ENCODE peak calls at places on chromosomes 3 and 15, in ten cellular contexts. M is K562; Y is A549; K is lung; G is PC-3; D is HCT116; U is GM12878; O is CD8-positive, alpha-beta T cell; S is heart left ventricle; X is GM23338. P is an unnamed sample.

GRCh38 chr3:15665510-15666150 is 64.1 kb downstream of the BTD start:
- ATAC-seq in O (no peak), M (peak), U (no peak), G (peak), K (no peak), S (no peak), X (no peak), D (no peak), Y (no peak), P (no peak)

GRCh38 chr3:150922611-150923010 is 17.4 kb upstream of the MINDY4B start:
- ATAC-seq in Y (peak), K (no peak), M (peak), S (no peak), X (peak), U (no peak), G (no peak), D (peak), O (no peak), P (no peak)

GRCh38 chr3:32392530-32393302 is 1.1 kb downstream of the CMTM7 start:
- ATAC-seq in U (peak), O (peak), M (peak), G (peak), D (peak), S (peak), X (peak), K (peak), Y (peak), P (peak)

GRCh38 chr3:105394177-105394576 is 27.5 kb downstream of the ALCAM start:
- ATAC-seq in D (no peak), U (no peak), M (no peak), K (no peak), Y (no peak), G (peak), O (no peak), X (no peak), S (no peak), P (no peak)

GRCh38 chr3:18827664-18828063 is 320.6 kb upstream of the KCNH8 start:
- ATAC-seq in S (no peak), K (no peak), X (no peak), D (no peak), U (no peak), O (peak), Y (no peak), M (no peak), G (no peak), P (no peak)

GRCh38 chr3:45541326-45542321 is 52.9 kb upstream of the LIMD1 start:
- ATAC-seq in K (no peak), M (no peak), D (no peak), G (no peak), Y (no peak), S (peak), O (no peak), X (peak), U (no peak), P (no peak)

GRCh38 chr3:176590722-176591121 is 606.6 kb downstream of the TBL1XR1 start:
- ATAC-seq in Y (no peak), U (peak), M (no peak), K (no peak), X (no peak), D (no peak), S (no peak), O (no peak), G (peak), P (no peak)

GRCh38 chr3:129558076-129558771 is 15.2 kb downstream of the H1-8 start:
- ATAC-seq in U (no peak), K (no peak), Y (no peak), X (no peak), M (no peak), G (no peak), D (no peak), S (no peak), O (peak), P (no peak)

GRCh38 chr3:12773030-12773723 is 14.1 kb upstream of the TMEM40 start:
- ATAC-seq in U (no peak), D (no peak), Y (no peak), G (no peak), M (no peak), K (no peak), X (no peak), O (no peak), S (no peak), P (no peak)

GRCh38 chr3:187870360-187871203 is 125.3 kb upstream of the BCL6 start:
- ATAC-seq in U (peak), K (no peak), M (no peak), S (no peak), G (no peak), D (no peak), X (no peak), Y (no peak), O (no peak), P (no peak)

GRCh38 chr3:55487376-55488241 is 503 bp upstream of the WNT5A start:
- ATAC-seq in K (no peak), M (no peak), U (peak), D (no peak), X (peak), S (no peak), O (no peak), G (peak), Y (peak), P (no peak)

GRCh38 chr3:11553436-11554235 is 90.1 kb downstream of the VGLL4 start:
- ATAC-seq in S (no peak), M (no peak), Y (peak), K (peak), G (peak), X (no peak), O (no peak), D (no peak), U (no peak), P (peak)

GRCh38 chr3:20417390-20417789 is 231.4 kb upstream of the SGO1 start:
- ATAC-seq in U (no peak), M (no peak), D (no peak), O (no peak), Y (no peak), K (no peak), S (no peak), G (no peak), X (no peak), P (no peak)

GRCh38 chr3:101813817-101814440 is 34.9 kb downstream of the NXPE3 start:
- ATAC-seq in X (no peak), K (no peak), M (no peak), G (peak), O (peak), Y (peak), U (peak), S (no peak), D (no peak), P (no peak)

GRCh38 chr15:92595506-92596337 is 59.9 kb downstream of the FAM174B start:
- ATAC-seq in D (no peak), X (no peak), S (no peak), U (no peak), K (no peak), M (no peak), O (no peak), G (no peak), Y (no peak), P (no peak)

GRCh38 chr3:137990427-137990826 is 19.5 kb upstream of the CLDN18 start:
- ATAC-seq in G (no peak), Y (no peak), K (no peak), X (no peak), M (no peak), O (no peak), D (no peak), U (no peak), S (no peak), P (no peak)

GRCh38 chr15:67240235-67241131 is 14.0 kb downstream of the AAGAB start:
- ATAC-seq in K (no peak), O (peak), X (peak), D (peak), M (peak), G (peak), U (peak), Y (peak), S (no peak), P (no peak)

GRCh38 chr3:3196148-3196861 is 16.8 kb upstream of the CRBN start:
- ATAC-seq in D (peak), Y (peak), X (no peak), K (no peak), M (peak), U (peak), O (no peak), S (no peak), G (peak), P (no peak)

GRCh38 chr3:177322846-177323245 is 125.6 kb upstream of the TBL1XR1 start:
- ATAC-seq in U (no peak), G (no peak), M (no peak), X (no peak), O (no peak), Y (no peak), D (no peak), S (no peak), K (no peak), P (no peak)

GRCh38 chr3:24417730-24418129 is 76.9 kb downstream of the THRB start:
- ATAC-seq in X (no peak), K (peak), O (no peak), D (no peak), U (no peak), S (no peak), Y (no peak), G (no peak), M (no peak), P (no peak)

GRCh38 chr15:50652671-50653070 is 33.9 kb downstream of the TRPM7 start:
- ATAC-seq in K (no peak), G (no peak), O (no peak), U (no peak), M (no peak), D (no peak), Y (no peak), X (peak), S (no peak), P (no peak)

GRCh38 chr3:908839-909238 is 184.0 kb upstream of the CNTN6 start:
- ATAC-seq in U (peak), O (no peak), Y (no peak), D (no peak), K (no peak), X (no peak), M (no peak), S (no peak), G (no peak), P (no peak)

GRCh38 chr3:187739125-187739560 is 6.1 kb downstream of the BCL6 start:
- ATAC-seq in U (no peak), X (peak), Y (peak), G (peak), S (no peak), O (no peak), D (peak), M (no peak), K (no peak), P (peak)

GRCh38 chr3:150243466-150243865 is 164.6 kb upstream of the TSC22D2 start:
- ATAC-seq in M (no peak), Y (no peak), U (no peak), D (no peak), G (no peak), S (no peak), O (no peak), X (no peak), K (no peak), P (no peak)

GRCh38 chr3:3366391-3366790 is 186.9 kb upstream of the CRBN start:
- ATAC-seq in M (no peak), G (no peak), X (no peak), Y (no peak), S (peak), O (no peak), D (no peak), K (no peak), U (no peak), P (no peak)

GRCh38 chr3:77038468-77038927 is 1.4 kb upstream of the ROBO2 start:
- ATAC-seq in D (no peak), S (peak), O (no peak), G (peak), M (peak), X (peak), Y (peak), U (peak), K (peak), P (peak)

GRCh38 chr15:78007965-78008886 is 69.3 kb downstream of the TBC1D2B start:
- ATAC-seq in G (peak), O (no peak), Y (peak), D (no peak), X (no peak), U (no peak), S (peak), M (no peak), K (peak), P (peak)

GRCh38 chr3:44932986-44933944 is 42.7 kb downstream of the ZDHHC3 start:
- ATAC-seq in X (no peak), G (no peak), O (no peak), U (no peak), K (no peak), M (no peak), D (no peak), Y (no peak), S (no peak), P (no peak)

GRCh38 chr3:113242091-113242581 is 30.8 kb downstream of the BOC start:
- ATAC-seq in Y (no peak), O (no peak), D (no peak), X (no peak), S (no peak), K (no peak), U (no peak), M (no peak), G (no peak), P (no peak)

GRCh38 chr3:9682123-9682522 is 21.5 kb upstream of the CPNE9 start:
- ATAC-seq in D (no peak), O (no peak), K (no peak), M (no peak), G (no peak), X (no peak), U (no peak), S (no peak), Y (no peak), P (no peak)

GRCh38 chr15:63473007-63473748 is 31.2 kb upstream of the USP3 start:
- ATAC-seq in M (no peak), G (no peak), U (peak), Y (no peak), S (no peak), D (no peak), K (peak), X (no peak), O (peak), P (no peak)
- TF ChIP-seq CTCF in M (no peak), G (no peak), U (no peak), Y (no peak), S (no peak), D (no peak), K (no peak), X (no peak), O (no peak), P (no peak)

DNA sequence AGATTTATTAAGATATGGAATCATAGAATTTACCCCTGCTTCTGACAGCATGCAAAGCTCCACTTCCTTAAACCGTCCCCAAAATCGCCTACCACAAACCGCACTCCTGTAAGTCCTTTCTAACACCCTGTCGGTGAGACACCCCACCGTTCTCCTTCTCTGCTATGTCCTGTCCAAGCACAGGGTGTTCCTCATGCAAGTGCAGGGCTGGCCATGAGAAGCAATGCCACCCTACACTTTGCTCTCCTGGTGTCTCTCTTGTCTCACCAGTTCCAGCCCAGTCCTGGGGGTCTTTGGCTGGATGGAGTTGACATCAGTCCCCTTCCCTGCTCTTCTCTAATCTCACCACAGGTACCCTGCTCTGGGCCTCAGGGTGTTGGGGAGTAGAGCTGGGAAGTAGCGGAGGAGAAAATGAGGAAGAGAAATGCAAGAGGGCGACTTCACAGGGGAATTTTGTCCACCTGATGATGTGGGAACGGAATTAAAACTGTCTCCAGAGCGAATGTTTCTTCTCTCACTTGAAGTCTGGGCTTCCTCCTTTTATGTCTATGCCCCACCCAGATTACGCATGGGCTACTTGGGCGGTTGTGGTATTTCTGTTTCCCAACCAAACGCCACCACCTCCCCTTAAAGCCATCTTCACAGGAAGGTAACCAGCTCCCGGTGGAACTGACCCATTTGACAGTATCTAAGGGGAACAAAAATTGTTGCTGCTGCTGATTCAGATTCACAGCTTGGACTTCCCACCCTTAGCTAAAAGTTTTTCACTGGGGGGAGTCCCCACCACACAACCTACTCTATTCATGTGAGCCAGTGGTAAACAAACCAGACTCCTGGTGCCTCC is 49.9 kb downstream of the CASR start:
- ATAC-seq in M (no peak), K (peak), Y (no peak), S (peak), G (no peak), X (no peak), O (no peak), D (no peak), U (peak), P (peak)
- H3K4me3 ChIP-seq in M (no peak), K (no peak), Y (no peak), S (no peak), G (no peak), X (no peak), O (no peak), D (no peak), U (peak), P (no peak)

GRCh38 chr3:46936733-46937250 is 39.8 kb downstream of the CCDC12 start:
- ATAC-seq in K (no peak), Y (no peak), D (no peak), M (no peak), O (no peak), S (no peak), U (no peak), X (no peak), G (no peak), P (no peak)

GRCh38 chr3:46935989-46936620 is 40.4 kb downstream of the CCDC12 start:
- ATAC-seq in O (no peak), D (no peak), S (no peak), U (no peak), Y (no peak), G (no peak), K (no peak), X (no peak), M (no peak), P (no peak)

GRCh38 chr3:46934067-46934466 is 42.5 kb downstream of the CCDC12 start:
- ATAC-seq in Y (no peak), O (no peak), U (no peak), M (no peak), G (no peak), K (no peak), S (no peak), X (no peak), D (no peak), P (no peak)

GRCh38 chr3:46934508-46935167 is 41.9 kb downstream of the CCDC12 start:
- ATAC-seq in M (no peak), Y (no peak), X (no peak), O (no peak), S (peak), K (no peak), G (peak), U (no peak), D (peak), P (no peak)

GRCh38 chr3:46935168-46935858 is 41.2 kb downstream of the CCDC12 start:
- ATAC-seq in U (no peak), D (peak), X (peak), M (peak), Y (peak), O (no peak), G (peak), S (peak), K (peak), P (peak)
- TF ChIP-seq CTCF in U (no peak), D (peak), X (peak), M (peak), Y (peak), O (no peak), G (peak), S (peak), K (no peak), P (no peak)

DNA sequence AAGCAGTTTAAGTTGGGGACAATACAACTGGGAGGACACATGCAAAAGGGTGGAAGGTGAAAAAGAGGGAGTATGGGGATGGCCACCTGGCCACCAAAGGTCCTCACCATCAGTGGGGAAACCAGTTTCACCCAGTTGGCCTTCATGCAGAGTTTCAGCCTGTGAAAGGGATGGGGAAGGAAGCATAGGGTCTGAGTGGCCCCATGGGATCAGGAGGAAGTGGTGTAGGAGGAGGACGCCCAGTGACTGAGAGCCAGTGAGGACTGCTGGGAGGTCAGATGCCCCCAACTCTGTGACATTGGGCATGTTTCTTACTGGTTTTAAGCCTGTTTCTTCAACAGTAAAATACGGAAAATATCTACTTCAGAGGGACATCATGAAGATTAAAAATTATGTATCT is 16.3 kb downstream of the BCL2A1 start:
- ATAC-seq in O (no peak), X (no peak), K (peak), U (no peak), M (peak), S (peak), D (no peak), Y (no peak), G (no peak), P (no peak)
- H3K4me3 ChIP-seq in O (no peak), X (no peak), K (no peak), U (no peak), M (no peak), S (no peak), D (no peak), Y (no peak), G (no peak), P (no peak)

DNA sequence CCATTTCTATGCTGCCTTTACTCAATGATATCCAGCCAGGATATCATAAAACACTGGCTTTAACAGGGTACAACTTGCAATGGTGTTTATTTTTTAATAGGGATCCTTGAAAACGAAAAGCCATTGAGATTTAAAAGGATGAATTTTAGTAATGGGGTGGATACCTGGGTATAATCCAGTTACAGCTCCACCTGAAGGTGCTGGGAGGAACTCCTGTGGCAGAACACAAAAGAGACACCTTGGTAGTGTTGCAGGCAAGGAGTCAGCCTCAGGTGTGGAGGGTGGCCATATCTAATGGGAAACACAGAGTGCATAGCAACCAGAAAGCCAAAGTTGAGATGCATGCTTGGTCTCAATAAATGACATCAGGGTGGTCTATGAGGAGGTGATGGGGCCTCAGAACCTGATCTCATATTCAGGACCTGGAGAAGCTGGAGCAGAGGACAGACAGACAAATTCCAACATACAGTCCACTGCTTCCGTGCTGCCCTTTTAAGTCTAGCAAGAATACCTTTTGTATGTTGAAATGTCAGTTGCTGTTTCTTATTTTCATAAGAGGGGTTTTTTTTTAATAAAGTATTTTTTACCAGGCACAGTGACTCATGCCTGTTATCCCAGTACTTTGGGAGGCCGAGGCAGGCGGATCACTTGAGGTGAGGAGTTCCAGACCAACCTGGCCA is 12.0 kb upstream of the PAQR9 start:
- ATAC-seq in M (peak), Y (no peak), S (no peak), D (peak), K (no peak), O (no peak), U (no peak), G (no peak), X (peak), P (no peak)
- TF ChIP-seq CTCF in M (peak), Y (peak), S (no peak), D (peak), K (no peak), O (no peak), U (no peak), G (peak), X (peak), P (no peak)

P was measured in gastroesophageal sphincter.